ENCODE peak calls at places on chromosomes 12 and 14, in seven cellular contexts. One of them, this sample, is unnamed.
A peak's percentile ranks its signal among the peaks of the same experiment; 100 is the strongest.

GRCh38 chr12:6534914-6535696 is 788 bp downstream of the GAPDH start:
- DNase-seq in H4: peak; percentile 65
- DNase-seq in fibroblast of gingiva: peak; percentile 72
- DNase-seq in progenitor cell of endocrine pancreas: peak; percentile 65
- DNase-seq in Kasumi-1: no peak
- DNase-seq in NCI-H1092: peak; percentile 63
- DNase-seq in hepatic stellate cell: peak; percentile 74
- DNase-seq in this sample: peak; percentile 64

GRCh38 chr12:14846042-14846587 is 2.8 kb upstream of the ART4 start:
- DNase-seq in H4: peak; percentile 25
- DNase-seq in fibroblast of gingiva: no peak
- DNase-seq in progenitor cell of endocrine pancreas: no peak
- DNase-seq in Kasumi-1: peak; percentile 14
- DNase-seq in NCI-H1092: no peak
- DNase-seq in hepatic stellate cell: no peak
- DNase-seq in this sample: no peak

GRCh38 chr12:104942075-104942474 is 16.0 kb downstream of the SLC41A2 start:
- DNase-seq in H4: no peak
- DNase-seq in fibroblast of gingiva: no peak
- DNase-seq in progenitor cell of endocrine pancreas: no peak
- DNase-seq in Kasumi-1: no peak
- DNase-seq in NCI-H1092: no peak
- DNase-seq in hepatic stellate cell: no peak
- DNase-seq in this sample: no peak

GRCh38 chr12:116213014-116213413 is 64.5 kb downstream of the MED13L start:
- DNase-seq in H4: no peak
- DNase-seq in fibroblast of gingiva: no peak
- DNase-seq in progenitor cell of endocrine pancreas: no peak
- DNase-seq in Kasumi-1: no peak
- DNase-seq in NCI-H1092: no peak
- DNase-seq in hepatic stellate cell: no peak
- DNase-seq in this sample: no peak

GRCh38 chr12:70994217-70994788 is 73.8 kb upstream of the PTPRR start:
- DNase-seq in H4: peak; percentile 86
- DNase-seq in fibroblast of gingiva: peak; percentile 96
- DNase-seq in progenitor cell of endocrine pancreas: no peak
- DNase-seq in Kasumi-1: no peak
- DNase-seq in NCI-H1092: no peak
- DNase-seq in hepatic stellate cell: no peak
- DNase-seq in this sample: no peak

GRCh38 chr12:110090266-110091135 is 33.7 kb upstream of the IFT81 start:
- DNase-seq in H4: no peak
- DNase-seq in fibroblast of gingiva: no peak
- DNase-seq in progenitor cell of endocrine pancreas: no peak
- DNase-seq in Kasumi-1: no peak
- DNase-seq in NCI-H1092: no peak
- DNase-seq in hepatic stellate cell: no peak
- DNase-seq in this sample: no peak

GRCh38 chr12:96044017-96044985 is 8.9 kb upstream of the LTA4H start:
- DNase-seq in H4: peak; percentile 47
- DNase-seq in fibroblast of gingiva: peak; percentile 58
- DNase-seq in progenitor cell of endocrine pancreas: no peak
- DNase-seq in Kasumi-1: no peak
- DNase-seq in NCI-H1092: no peak
- DNase-seq in hepatic stellate cell: peak; percentile 82
- DNase-seq in this sample: no peak

GRCh38 chr12:47190905-47191304 is 111.1 kb upstream of the AMIGO2 start:
- DNase-seq in H4: no peak
- DNase-seq in fibroblast of gingiva: no peak
- DNase-seq in progenitor cell of endocrine pancreas: no peak
- DNase-seq in Kasumi-1: peak; percentile 28
- DNase-seq in NCI-H1092: no peak
- DNase-seq in hepatic stellate cell: no peak
- DNase-seq in this sample: no peak

GRCh38 chr12:57616383-57617101 is 5.3 kb downstream of the ARHGEF25 start:
- DNase-seq in H4: no peak
- DNase-seq in fibroblast of gingiva: no peak
- DNase-seq in progenitor cell of endocrine pancreas: no peak
- DNase-seq in Kasumi-1: no peak
- DNase-seq in NCI-H1092: no peak
- DNase-seq in hepatic stellate cell: peak; percentile 66
- DNase-seq in this sample: no peak

GRCh38 chr14:98293527-98293926 is 978.5 kb downstream of the BCL11B start:
- DNase-seq in H4: no peak
- DNase-seq in fibroblast of gingiva: no peak
- DNase-seq in progenitor cell of endocrine pancreas: no peak
- DNase-seq in Kasumi-1: no peak
- DNase-seq in NCI-H1092: no peak
- DNase-seq in hepatic stellate cell: no peak
- DNase-seq in this sample: no peak

GRCh38 chr12:124392991-124393790 is 98.3 kb downstream of the RFLNA start:
- DNase-seq in H4: peak; percentile 74
- DNase-seq in fibroblast of gingiva: peak; percentile 94
- DNase-seq in progenitor cell of endocrine pancreas: no peak
- DNase-seq in Kasumi-1: no peak
- DNase-seq in NCI-H1092: peak; percentile 53
- DNase-seq in hepatic stellate cell: peak; percentile 90
- DNase-seq in this sample: no peak

GRCh38 chr14:69674546-69675245 is 63.3 kb downstream of the SUSD6 start:
- DNase-seq in H4: no peak
- DNase-seq in fibroblast of gingiva: no peak
- DNase-seq in progenitor cell of endocrine pancreas: no peak
- DNase-seq in Kasumi-1: no peak
- DNase-seq in NCI-H1092: no peak
- DNase-seq in hepatic stellate cell: no peak
- DNase-seq in this sample: no peak

GRCh38 chr12:21528953-21529352 is 2.9 kb downstream of the SPX start:
- DNase-seq in H4: no peak
- DNase-seq in fibroblast of gingiva: no peak
- DNase-seq in progenitor cell of endocrine pancreas: no peak
- DNase-seq in Kasumi-1: no peak
- DNase-seq in NCI-H1092: no peak
- DNase-seq in hepatic stellate cell: no peak
- DNase-seq in this sample: no peak

GRCh38 chr12:77724367-77724957 is 106.2 kb upstream of the NAV3 start:
- DNase-seq in H4: peak; percentile 42
- DNase-seq in fibroblast of gingiva: peak; percentile 35
- DNase-seq in progenitor cell of endocrine pancreas: no peak
- DNase-seq in Kasumi-1: peak; percentile 84
- DNase-seq in NCI-H1092: peak; percentile 35
- DNase-seq in hepatic stellate cell: no peak
- DNase-seq in this sample: no peak

GRCh38 chr14:39265741-39266588 is 32.2 kb downstream of the MIA2 start:
- DNase-seq in H4: peak; percentile 41
- DNase-seq in fibroblast of gingiva: peak; percentile 40
- DNase-seq in progenitor cell of endocrine pancreas: no peak
- DNase-seq in Kasumi-1: peak; percentile 36
- DNase-seq in NCI-H1092: peak; percentile 2
- DNase-seq in hepatic stellate cell: peak; percentile 8
- DNase-seq in this sample: no peak

GRCh38 chr14:32256606-32257005 is 53.5 kb upstream of the RNU6-8 start:
- DNase-seq in H4: no peak
- DNase-seq in fibroblast of gingiva: no peak
- DNase-seq in progenitor cell of endocrine pancreas: no peak
- DNase-seq in Kasumi-1: no peak
- DNase-seq in NCI-H1092: no peak
- DNase-seq in hepatic stellate cell: no peak
- DNase-seq in this sample: no peak

GRCh38 chr12:120126635-120127005 is 10.1 kb upstream of the RAB35 start:
- DNase-seq in H4: no peak
- DNase-seq in fibroblast of gingiva: peak; percentile 50
- DNase-seq in progenitor cell of endocrine pancreas: no peak
- DNase-seq in Kasumi-1: peak; percentile 83
- DNase-seq in NCI-H1092: no peak
- DNase-seq in hepatic stellate cell: no peak
- DNase-seq in this sample: no peak

GRCh38 chr12:121167232-121167820 is 34.6 kb downstream of the P2RX7 start:
- DNase-seq in H4: no peak
- DNase-seq in fibroblast of gingiva: peak; percentile 57
- DNase-seq in progenitor cell of endocrine pancreas: no peak
- DNase-seq in Kasumi-1: no peak
- DNase-seq in NCI-H1092: no peak
- DNase-seq in hepatic stellate cell: no peak
- DNase-seq in this sample: no peak

GRCh38 chr14:22986508-22987054 is 4.2 kb upstream of the AJUBA start:
- DNase-seq in H4: peak; percentile 73
- DNase-seq in fibroblast of gingiva: peak; percentile 76
- DNase-seq in progenitor cell of endocrine pancreas: peak; percentile 83
- DNase-seq in Kasumi-1: peak; percentile 80
- DNase-seq in NCI-H1092: peak; percentile 77
- DNase-seq in hepatic stellate cell: peak; percentile 82
- DNase-seq in this sample: peak; percentile 88

GRCh38 chr12:21138016-21138415 is 7.0 kb downstream of the SLCO1B1 start:
- DNase-seq in H4: no peak
- DNase-seq in fibroblast of gingiva: no peak
- DNase-seq in progenitor cell of endocrine pancreas: no peak
- DNase-seq in Kasumi-1: no peak
- DNase-seq in NCI-H1092: no peak
- DNase-seq in hepatic stellate cell: no peak
- DNase-seq in this sample: no peak

GRCh38 chr12:116882742-116883141 is 1.5 kb upstream of the HRK start:
- DNase-seq in H4: no peak
- DNase-seq in fibroblast of gingiva: peak; percentile 14
- DNase-seq in progenitor cell of endocrine pancreas: no peak
- DNase-seq in Kasumi-1: no peak
- DNase-seq in NCI-H1092: peak; percentile 23
- DNase-seq in hepatic stellate cell: peak; percentile 67
- DNase-seq in this sample: no peak

GRCh38 chr14:61151276-61151675 is 129.9 kb downstream of the TMEM30B start:
- DNase-seq in H4: no peak
- DNase-seq in fibroblast of gingiva: peak; percentile 85
- DNase-seq in progenitor cell of endocrine pancreas: no peak
- DNase-seq in Kasumi-1: no peak
- DNase-seq in NCI-H1092: no peak
- DNase-seq in hepatic stellate cell: no peak
- DNase-seq in this sample: no peak

GRCh38 chr14:103198429-103199140 is 75.3 kb downstream of the TNFAIP2 start:
- DNase-seq in H4: peak; percentile 15
- DNase-seq in fibroblast of gingiva: peak; percentile 77
- DNase-seq in progenitor cell of endocrine pancreas: no peak
- DNase-seq in Kasumi-1: no peak
- DNase-seq in NCI-H1092: no peak
- DNase-seq in hepatic stellate cell: peak; percentile 47
- DNase-seq in this sample: no peak

GRCh38 chr12:117533687-117534086 is 172.3 kb upstream of the NOS1 start:
- DNase-seq in H4: no peak
- DNase-seq in fibroblast of gingiva: no peak
- DNase-seq in progenitor cell of endocrine pancreas: no peak
- DNase-seq in Kasumi-1: no peak
- DNase-seq in NCI-H1092: no peak
- DNase-seq in hepatic stellate cell: no peak
- DNase-seq in this sample: no peak